ENCODE peak calls at places on chromosomes 16 and 17, in eight cellular contexts. One of them, this sample, is unnamed.

GRCh38 chr17:80948961-80949450 is 42.6 kb upstream of the CHMP6 start:
- DNase-seq in cardiac fibroblast: no peak
- DNase-seq in IMR-90: no peak
- DNase-seq in ovary: peak; percentile 31
- DNase-seq in CD8-positive, alpha-beta T cell: no peak
- DNase-seq in AG09319: no peak
- DNase-seq in RWPE1: no peak
- DNase-seq in fibroblast of mammary gland: no peak
- DNase-seq in this sample: no peak

GRCh38 chr17:50052822-50053653 is 2.9 kb upstream of the ITGA3 start:
- DNase-seq in IMR-90: peak; percentile 38
- DNase-seq in CD8-positive, alpha-beta T cell: no peak
- DNase-seq in AG09319: no peak
- DNase-seq in fibroblast of mammary gland: no peak
- DNase-seq in ovary: peak; percentile 74
- DNase-seq in RWPE1: no peak
- DNase-seq in cardiac fibroblast: no peak
- DNase-seq in this sample: no peak

GRCh38 chr17:20307325-20307910 is 159.9 kb downstream of the LGALS9B start:
- DNase-seq in ovary: no peak
- DNase-seq in fibroblast of mammary gland: no peak
- DNase-seq in RWPE1: no peak
- DNase-seq in CD8-positive, alpha-beta T cell: no peak
- DNase-seq in AG09319: no peak
- DNase-seq in cardiac fibroblast: no peak
- DNase-seq in IMR-90: no peak
- DNase-seq in this sample: no peak

GRCh38 chr17:72590382-72590781 is 469.6 kb downstream of the SOX9 start:
- DNase-seq in fibroblast of mammary gland: peak; percentile 84
- DNase-seq in ovary: no peak
- DNase-seq in cardiac fibroblast: peak; percentile 83
- DNase-seq in AG09319: peak; percentile 35
- DNase-seq in RWPE1: peak; percentile 61
- DNase-seq in IMR-90: peak; percentile 90
- DNase-seq in CD8-positive, alpha-beta T cell: no peak
- DNase-seq in this sample: no peak

GRCh38 chr16:1746693-1747195 is 24.6 kb downstream of the NME3 start:
- DNase-seq in IMR-90: no peak
- DNase-seq in AG09319: no peak
- DNase-seq in ovary: no peak
- DNase-seq in fibroblast of mammary gland: no peak
- DNase-seq in cardiac fibroblast: peak; percentile 72
- DNase-seq in RWPE1: no peak
- DNase-seq in CD8-positive, alpha-beta T cell: no peak
- DNase-seq in this sample: no peak

GRCh38 chr16:50458694-50459271 is 89.4 kb upstream of the NKD1 start:
- DNase-seq in AG09319: no peak
- DNase-seq in fibroblast of mammary gland: no peak
- DNase-seq in ovary: no peak
- DNase-seq in cardiac fibroblast: no peak
- DNase-seq in IMR-90: no peak
- DNase-seq in CD8-positive, alpha-beta T cell: no peak
- DNase-seq in RWPE1: no peak
- DNase-seq in this sample: no peak

GRCh38 chr16:81642943-81643342 is 136.1 kb upstream of the PLCG2 start:
- DNase-seq in fibroblast of mammary gland: no peak
- DNase-seq in ovary: no peak
- DNase-seq in CD8-positive, alpha-beta T cell: no peak
- DNase-seq in IMR-90: no peak
- DNase-seq in RWPE1: no peak
- DNase-seq in AG09319: no peak
- DNase-seq in cardiac fibroblast: no peak
- DNase-seq in this sample: no peak

GRCh38 chr17:32383926-32384434 is 34.0 kb downstream of the ZNF207 start:
- DNase-seq in AG09319: no peak
- DNase-seq in ovary: no peak
- DNase-seq in CD8-positive, alpha-beta T cell: no peak
- DNase-seq in RWPE1: no peak
- DNase-seq in IMR-90: no peak
- DNase-seq in cardiac fibroblast: no peak
- DNase-seq in fibroblast of mammary gland: no peak
- DNase-seq in this sample: no peak

GRCh38 chr17:76405607-76405966 is 21.2 kb downstream of the SPHK1 start:
- DNase-seq in RWPE1: no peak
- DNase-seq in cardiac fibroblast: no peak
- DNase-seq in AG09319: no peak
- DNase-seq in fibroblast of mammary gland: no peak
- DNase-seq in ovary: peak; percentile 45
- DNase-seq in CD8-positive, alpha-beta T cell: no peak
- DNase-seq in IMR-90: no peak
- DNase-seq in this sample: no peak

GRCh38 chr17:44376124-44376523 is 12.5 kb upstream of the FAM171A2 start:
- DNase-seq in CD8-positive, alpha-beta T cell: no peak
- DNase-seq in fibroblast of mammary gland: peak; percentile 24
- DNase-seq in ovary: peak; percentile 88
- DNase-seq in cardiac fibroblast: peak; percentile 26
- DNase-seq in RWPE1: no peak
- DNase-seq in IMR-90: peak; percentile 10
- DNase-seq in AG09319: no peak
- DNase-seq in this sample: no peak

GRCh38 chr16:67663151-67663876 is 2.6 kb downstream of the PARD6A start:
- DNase-seq in ovary: peak; percentile 49
- DNase-seq in CD8-positive, alpha-beta T cell: no peak
- DNase-seq in cardiac fibroblast: no peak
- DNase-seq in AG09319: no peak
- DNase-seq in IMR-90: no peak
- DNase-seq in RWPE1: no peak
- DNase-seq in fibroblast of mammary gland: no peak
- DNase-seq in this sample: no peak
- TF ChIP-seq CTCF in ovary: no peak
- TF ChIP-seq CTCF in CD8-positive, alpha-beta T cell: no peak
- TF ChIP-seq CTCF in cardiac fibroblast: peak; percentile 37
- TF ChIP-seq CTCF in AG09319: no peak
- TF ChIP-seq CTCF in IMR-90: peak; percentile 35
- TF ChIP-seq CTCF in RWPE1: peak; percentile 24
- TF ChIP-seq CTCF in fibroblast of mammary gland: peak; percentile 21
- TF ChIP-seq CTCF in this sample: peak; percentile 18

DNA sequence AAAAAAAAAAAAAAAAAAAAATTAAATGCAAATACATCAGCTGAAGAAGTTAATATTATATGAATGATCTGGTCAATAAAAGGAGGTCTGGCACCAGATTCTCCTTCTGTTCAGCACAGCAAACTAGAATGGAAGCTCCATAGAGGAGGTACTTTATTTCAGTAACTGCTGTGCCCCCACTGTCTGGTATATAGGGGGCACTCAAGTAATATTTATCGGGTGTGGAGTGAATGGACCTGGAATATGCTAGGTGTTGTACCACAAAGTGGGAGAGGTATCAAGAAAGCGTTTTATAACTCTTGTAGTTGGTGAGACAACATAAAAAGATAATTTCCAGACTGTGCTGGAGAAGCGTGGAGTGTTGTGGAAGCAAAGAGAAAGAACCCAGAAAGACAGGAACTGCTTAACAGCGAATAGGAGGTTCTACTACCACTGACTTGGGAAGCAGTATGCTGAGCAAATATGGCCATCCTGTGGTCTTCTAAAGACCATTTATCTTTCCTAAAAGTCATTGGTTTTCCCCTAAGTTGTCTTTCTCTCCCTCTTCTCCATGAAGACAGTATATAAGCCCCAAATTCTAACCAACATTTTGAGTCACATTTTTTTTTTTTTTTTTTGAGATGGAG is 12.2 kb upstream of the PRKCA start:
- DNase-seq in ovary: no peak
- DNase-seq in CD8-positive, alpha-beta T cell: no peak
- DNase-seq in cardiac fibroblast: no peak
- DNase-seq in RWPE1: no peak
- DNase-seq in IMR-90: no peak
- DNase-seq in fibroblast of mammary gland: no peak
- DNase-seq in AG09319: no peak
- DNase-seq in this sample: no peak
- TF ChIP-seq CTCF in ovary: no peak
- TF ChIP-seq CTCF in CD8-positive, alpha-beta T cell: no peak
- TF ChIP-seq CTCF in cardiac fibroblast: peak; percentile 10
- TF ChIP-seq CTCF in RWPE1: no peak
- TF ChIP-seq CTCF in IMR-90: peak; percentile 29
- TF ChIP-seq CTCF in fibroblast of mammary gland: no peak
- TF ChIP-seq CTCF in AG09319: no peak
- TF ChIP-seq CTCF in this sample: peak; percentile 17

DNA sequence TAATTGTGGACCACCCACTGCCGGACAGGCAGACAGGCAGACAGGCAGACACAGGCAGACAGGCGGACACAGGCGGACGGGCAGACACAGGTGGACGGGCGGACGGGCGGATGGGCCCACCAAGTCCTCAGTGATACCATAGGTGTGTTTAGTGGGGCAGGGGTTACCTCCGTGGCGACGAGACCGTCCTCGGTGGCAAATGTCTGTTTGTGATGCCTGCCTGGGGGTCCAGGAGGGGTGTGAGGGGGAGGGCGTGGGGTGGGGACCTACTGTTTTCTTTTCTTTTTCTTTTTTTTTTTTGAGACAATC is 76.7 kb downstream of the RTN4RL1 start:
- DNase-seq in AG09319: no peak
- DNase-seq in IMR-90: no peak
- DNase-seq in RWPE1: no peak
- DNase-seq in ovary: no peak
- DNase-seq in fibroblast of mammary gland: no peak
- DNase-seq in CD8-positive, alpha-beta T cell: no peak
- DNase-seq in cardiac fibroblast: no peak
- DNase-seq in this sample: no peak
- TF ChIP-seq CTCF in AG09319: no peak
- TF ChIP-seq CTCF in IMR-90: no peak
- TF ChIP-seq CTCF in RWPE1: no peak
- TF ChIP-seq CTCF in ovary: no peak
- TF ChIP-seq CTCF in fibroblast of mammary gland: no peak
- TF ChIP-seq CTCF in CD8-positive, alpha-beta T cell: no peak
- TF ChIP-seq CTCF in cardiac fibroblast: no peak
- TF ChIP-seq CTCF in this sample: no peak

GRCh38 chr17:28675485-28675884 is 13.5 kb downstream of the SUPT6H start:
- DNase-seq in CD8-positive, alpha-beta T cell: no peak
- DNase-seq in ovary: no peak
- DNase-seq in AG09319: no peak
- DNase-seq in cardiac fibroblast: no peak
- DNase-seq in fibroblast of mammary gland: no peak
- DNase-seq in IMR-90: peak; percentile 52
- DNase-seq in RWPE1: no peak
- DNase-seq in this sample: no peak

DNA sequence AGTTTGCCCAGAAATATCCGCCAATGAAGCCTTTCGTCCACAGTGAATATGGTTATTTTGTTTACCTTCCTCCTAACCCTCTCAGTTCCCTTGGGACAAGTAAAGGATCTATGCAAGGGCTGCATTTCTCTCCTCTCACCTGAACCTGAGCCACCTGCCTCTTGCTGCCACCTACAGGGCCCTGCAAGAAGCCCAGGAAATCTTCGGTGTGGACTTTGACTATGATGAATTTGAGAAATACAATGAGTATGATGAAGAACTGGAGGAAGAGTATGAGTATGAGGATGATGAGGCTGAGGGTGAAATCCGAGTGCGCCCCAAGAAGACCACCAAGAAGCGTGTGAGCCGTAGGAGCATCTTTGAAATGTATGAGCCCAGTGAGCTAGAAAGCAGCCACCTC is 14.0 kb downstream of the SUPT6H start:
- DNase-seq in AG09319: no peak
- DNase-seq in IMR-90: no peak
- DNase-seq in ovary: no peak
- DNase-seq in RWPE1: peak; percentile 49
- DNase-seq in cardiac fibroblast: no peak
- DNase-seq in fibroblast of mammary gland: no peak
- DNase-seq in CD8-positive, alpha-beta T cell: no peak
- DNase-seq in this sample: no peak
- TF ChIP-seq CTCF in AG09319: no peak
- TF ChIP-seq CTCF in IMR-90: no peak
- TF ChIP-seq CTCF in ovary: no peak
- TF ChIP-seq CTCF in RWPE1: peak; percentile 23
- TF ChIP-seq CTCF in cardiac fibroblast: peak; percentile 24
- TF ChIP-seq CTCF in fibroblast of mammary gland: no peak
- TF ChIP-seq CTCF in CD8-positive, alpha-beta T cell: no peak
- TF ChIP-seq CTCF in this sample: peak; percentile 42

This sample was measured in GM06990.